ENCODE peak calls at places on chromosomes 5 and 9, in eight cellular contexts. V is NCI-H1694; H is fibroblast of lung; Q is upper lobe of right lung; L is GM12892; W is iris pigment epithelial cell; K is stimulated activated CD4-positive, alpha-beta T cell treated with anti-CD3 and anti-CD28 coated beads, Interleukin-1b, Interleukin-23, amount 100 ng/mL, for 4 hours; R is activated T-cell treated with anti-CD3 and anti-CD28 coated beads, Interleukin-2, amount 50 U/mL, for 4 hours. E is an unnamed sample.

GRCh38 chr5:106094128-106094726 is 1576.5 kb downstream of the EFNA5 start:
- DNase-seq in L (no peak), K (no peak), R (no peak), Q (no peak), H (peak), W (peak), V (peak), E (no peak)

GRCh38 chr5:148996270-148996669 is 66.6 kb downstream of the SH3TC2 start:
- DNase-seq in W (peak), H (no peak), R (no peak), L (no peak), Q (no peak), K (no peak), V (no peak), E (no peak)

GRCh38 chr5:170896779-170897178 is 35.0 kb downstream of the RANBP17 start:
- DNase-seq in R (no peak), L (no peak), K (no peak), V (no peak), Q (peak), W (peak), H (peak), E (peak)

GRCh38 chr5:115732026-115732425 is 84.4 kb downstream of the CDO1 start:
- DNase-seq in K (no peak), H (no peak), L (no peak), W (no peak), R (no peak), V (no peak), Q (no peak), E (no peak)

GRCh38 chr5:101431201-101431600 is 528.1 kb upstream of the ST8SIA4 start:
- DNase-seq in R (no peak), Q (no peak), W (no peak), H (no peak), V (no peak), K (no peak), L (no peak), E (no peak)

GRCh38 chr5:169395136-169395535 is 94.2 kb upstream of the SLIT3 start:
- DNase-seq in K (no peak), R (no peak), L (no peak), V (no peak), Q (no peak), W (no peak), H (no peak), E (no peak)

GRCh38 chr5:56588636-56589485 is 226.5 kb upstream of the MAP3K1 start:
- DNase-seq in V (no peak), H (no peak), L (peak), K (no peak), Q (peak), W (no peak), R (no peak), E (peak)

GRCh38 chr5:150653762-150654158 is 7.3 kb upstream of the MYOZ3 start:
- DNase-seq in W (no peak), V (no peak), K (no peak), Q (no peak), L (no peak), H (no peak), R (no peak), E (no peak)

GRCh38 chr5:2909035-2909434 is 157.6 kb upstream of the IRX2 start:
- DNase-seq in R (no peak), Q (no peak), W (no peak), H (no peak), L (no peak), K (no peak), V (no peak), E (no peak)

GRCh38 chr9:22446589-22446949 is at the start of gene DMRTA1:
- DNase-seq in W (peak), K (no peak), L (no peak), Q (peak), V (peak), R (no peak), H (peak), E (peak)

GRCh38 chr5:141874262-141874964 is 3.8 kb downstream of the PCDH1 start:
- DNase-seq in R (no peak), V (no peak), H (no peak), W (no peak), K (no peak), L (peak), Q (peak), E (no peak)

GRCh38 chr9:108166509-108166908 is 676.9 kb upstream of the KLF4 start:
- DNase-seq in W (no peak), Q (no peak), V (no peak), R (no peak), H (no peak), L (no peak), K (no peak), E (no peak)

GRCh38 chr9:137301086-137301947 is 754 bp downstream of the NRARP start:
- DNase-seq in R (no peak), W (peak), Q (peak), K (no peak), L (no peak), H (peak), V (no peak), E (peak)

GRCh38 chr5:177023247-177023703 is 779 bp downstream of the ZNF346 start:
- DNase-seq in L (peak), W (peak), Q (no peak), R (no peak), H (peak), V (no peak), K (no peak), E (no peak)

GRCh38 chr9:84271887-84272556 is 68.5 kb downstream of the SLC28A3 start:
- DNase-seq in W (peak), R (no peak), V (no peak), K (no peak), L (no peak), H (peak), Q (no peak), E (no peak)

GRCh38 chr5:141992349-141992963 is 20.4 kb downstream of the GNPDA1 start:
- DNase-seq in W (peak), K (peak), Q (no peak), H (peak), V (peak), L (no peak), R (peak), E (peak)

GRCh38 chr5:56012281-56012963 is 17.7 kb upstream of the IL6ST start:
- DNase-seq in W (peak), R (peak), K (no peak), Q (no peak), L (no peak), H (peak), V (no peak), E (no peak)

GRCh38 chr5:78467744-78468357 is 107.4 kb downstream of the SCAMP1 start:
- DNase-seq in L (no peak), H (peak), W (peak), K (no peak), Q (no peak), V (peak), R (no peak), E (no peak)

GRCh38 chr9:135715056-135715595 is 13.1 kb downstream of the KCNT1 start:
- DNase-seq in V (no peak), H (no peak), R (no peak), K (no peak), L (no peak), Q (no peak), W (no peak), E (no peak)

GRCh38 chr9:127463382-127463781 is 12.1 kb downstream of the LRSAM1 start:
- DNase-seq in V (no peak), K (no peak), L (no peak), H (no peak), R (no peak), W (no peak), Q (no peak), E (no peak)

GRCh38 chr5:78182838-78183237 is 111.7 kb downstream of the AP3B1 start:
- DNase-seq in V (no peak), R (no peak), W (no peak), K (no peak), L (no peak), Q (no peak), H (peak), E (no peak)

GRCh38 chr5:2680979-2681378 is 70.5 kb downstream of the IRX2 start:
- DNase-seq in L (no peak), R (no peak), V (no peak), W (no peak), H (peak), K (no peak), Q (no peak), E (no peak)

GRCh38 chr5:81187885-81188284 is 45.2 kb upstream of the CKMT2 start:
- DNase-seq in W (no peak), Q (no peak), R (no peak), H (no peak), V (peak), K (no peak), L (no peak), E (no peak)

GRCh38 chr5:138874771-138875628 is at the start of gene LRRTM2:
- DNase-seq in H (peak), V (no peak), K (no peak), R (no peak), Q (no peak), L (no peak), W (peak), E (no peak)

GRCh38 chr9:13443380-13444271 is 164.1 kb upstream of the MPDZ start:
- DNase-seq in L (no peak), V (peak), K (no peak), Q (no peak), H (peak), R (no peak), W (no peak), E (no peak)

GRCh38 chr5:134371834-134372340 is 518 bp downstream of the UBE2B start:
- DNase-seq in R (peak), V (no peak), K (no peak), Q (peak), W (peak), H (peak), L (peak), E (peak)

GRCh38 chr9:137190315-137190853 is 1.9 kb downstream of the SSNA1 start:
- DNase-seq in K (no peak), R (no peak), H (no peak), V (no peak), W (no peak), Q (no peak), L (no peak), E (no peak)

GRCh38 chr5:3024976-3025375 is 273.5 kb upstream of the IRX2 start:
- DNase-seq in L (no peak), H (no peak), Q (no peak), R (no peak), W (no peak), V (no peak), K (no peak), E (no peak)

GRCh38 chr9:87342743-87343142 is 154.9 kb upstream of the DAPK1 start:
- DNase-seq in W (peak), Q (no peak), V (no peak), L (no peak), H (no peak), K (no peak), R (no peak), E (no peak)

GRCh38 chr9:95079461-95079860 is 238.0 kb downstream of the FANCC start:
- DNase-seq in Q (peak), R (no peak), K (no peak), H (no peak), L (no peak), W (no peak), V (no peak), E (no peak)

GRCh38 chr9:128702445-128702948 is at the start of gene PKN3:
- DNase-seq in Q (peak), V (peak), L (peak), K (peak), H (peak), W (peak), R (peak), E (peak)

GRCh38 chr5:87074934-87075541 is 192.6 kb upstream of the RASA1 start:
- DNase-seq in W (no peak), L (no peak), H (no peak), R (no peak), Q (no peak), V (no peak), K (no peak), E (no peak)

GRCh38 chr9:120937127-120937526 is 10.5 kb upstream of the TRAF1 start:
- DNase-seq in V (no peak), R (no peak), Q (no peak), L (no peak), H (peak), K (no peak), W (no peak), E (no peak)

GRCh38 chr5:59542841-59543825 is 350.4 kb downstream of the PDE4D start:
- DNase-seq in K (no peak), V (no peak), W (peak), Q (no peak), L (no peak), R (no peak), H (peak), E (no peak)

GRCh38 chr5:119345861-119346260 is 10.0 kb upstream of the TNFAIP8 start:
- DNase-seq in K (no peak), H (no peak), L (no peak), Q (no peak), R (no peak), V (no peak), W (no peak), E (no peak)

GRCh38 chr9:137449081-137449844 is 8.1 kb upstream of the ENTPD8 start:
- DNase-seq in R (no peak), L (no peak), K (no peak), H (no peak), Q (no peak), W (no peak), V (no peak), E (no peak)

GRCh38 chr5:56763711-56764466 is 51.5 kb upstream of the MAP3K1 start:
- DNase-seq in Q (no peak), W (peak), H (peak), R (no peak), K (no peak), L (no peak), V (no peak), E (no peak)

GRCh38 chr5:105593011-105593760 is 2030.6 kb upstream of the NUDT12 start:
- DNase-seq in V (no peak), K (no peak), Q (no peak), L (no peak), R (no peak), W (no peak), H (no peak), E (no peak)

GRCh38 chr5:55226934-55227737 is at the start of gene MCIDAS:
- DNase-seq in W (no peak), L (no peak), R (peak), Q (peak), H (peak), V (peak), K (no peak), E (peak)

E was measured in WTC11.